ENCODE peak calls at places on chromosomes 4 and X, in five cellular contexts. Q, E, N, A and M are unnamed samples. For H3K4me1, the result is how much of the 10 kb centered on the place peaks cover.

GRCh38 chr4:2962099-2962455 is 1.1 kb downstream of the NOP14 start:
- DNase-seq in Q (peak), E (peak), N (no peak), A (no peak), M (no peak)

GRCh38 chr4:185467991-185468390 is 3.5 kb downstream of the CCDC110 start:
- DNase-seq in Q (no peak), E (no peak), N (no peak), A (no peak), M (no peak)

GRCh38 chr4:67030636-67031035 is 514.7 kb downstream of the CENPC start:
- DNase-seq in Q (no peak), E (no peak), N (peak), A (peak), M (no peak)

GRCh38 chr4:164946810-164947209 is 30.6 kb downstream of the TRIM61 start:
- DNase-seq in Q (no peak), E (no peak), N (no peak), A (no peak), M (no peak)

GRCh38 chr4:19030536-19030935 is 1009.0 kb upstream of the LCORL start:
- DNase-seq in Q (no peak), E (no peak), N (peak), A (no peak), M (no peak)

GRCh38 chr4:6567218-6567617 is 7.8 kb upstream of the MAN2B2 start:
- DNase-seq in Q (no peak), E (no peak), N (no peak), A (no peak), M (no peak)

GRCh38 chr4:152045781-152046571 is 285.2 kb upstream of the GATB start:
- DNase-seq in Q (peak), E (no peak), N (peak), A (no peak), M (no peak)

GRCh38 chr4:129455462-129455861 is 359.5 kb downstream of the C4orf33 start:
- DNase-seq in Q (no peak), E (no peak), N (no peak), A (no peak), M (no peak)

GRCh38 chr4:57055873-57056272 is 54.3 kb downstream of the IGFBP7 start:
- DNase-seq in Q (no peak), E (no peak), N (no peak), A (no peak), M (peak)

GRCh38 chr4:2685541-2685940 is 70.6 kb downstream of the TNIP2 start:
- DNase-seq in Q (no peak), E (no peak), N (peak), A (no peak), M (no peak)

GRCh38 chr4:95540227-95540626 is 8.5 kb downstream of the UNC5C start:
- DNase-seq in Q (no peak), E (no peak), N (no peak), A (peak), M (no peak)

GRCh38 chrX:132957211-132958085 is 981 bp downstream of the HS6ST2 start:
- DNase-seq in Q (peak), E (no peak), N (peak), A (no peak), M (no peak)

GRCh38 chr4:4752576-4753401 is 106.7 kb upstream of the MSX1 start:
- DNase-seq in Q (no peak), E (no peak), N (no peak), A (no peak), M (no peak)

GRCh38 chrX:101097546-101098453 is at the start of gene CENPI:
- DNase-seq in Q (peak), E (peak), N (peak), A (peak), M (peak)

GRCh38 chr4:31156221-31156620 is 436.1 kb downstream of the PCDH7 start:
- DNase-seq in Q (no peak), E (no peak), N (no peak), A (no peak), M (no peak)

GRCh38 chr4:164930647-164931046 is 46.8 kb downstream of the TRIM61 start:
- DNase-seq in Q (no peak), E (no peak), N (no peak), A (no peak), M (no peak)

GRCh38 chr4:166162327-166162726 is 289.3 kb downstream of the TLL1 start:
- DNase-seq in Q (no peak), E (no peak), N (no peak), A (no peak), M (no peak)

GRCh38 chr4:123110147-123110546 is 187.8 kb upstream of the NUDT6 start:
- DNase-seq in Q (no peak), E (no peak), N (no peak), A (no peak), M (no peak)

GRCh38 chrX:71870337-71871098 is 40.1 kb upstream of the NHSL2 start:
- DNase-seq in Q (no peak), E (peak), N (peak), A (peak), M (no peak)

GRCh38 chrX:68807818-68808217 is 21.0 kb upstream of the EFNB1 start:
- DNase-seq in Q (peak), E (no peak), N (no peak), A (no peak), M (no peak)

GRCh38 chr4:147924604-147925412 is 192.9 kb downstream of the ARHGAP10 start:
- DNase-seq in Q (peak), E (no peak), N (no peak), A (no peak), M (no peak)

GRCh38 chrX:43176686-43177085 is 398.7 kb upstream of the PPP1R2C start:
- DNase-seq in Q (no peak), E (no peak), N (no peak), A (peak), M (no peak)

GRCh38 chrX:142204522-142205433 is at the start of gene MAGEC2:
- DNase-seq in Q (no peak), E (no peak), N (no peak), A (no peak), M (no peak)

GRCh38 chr4:4480205-4480604 is 61.6 kb downstream of the STX18 start:
- DNase-seq in Q (no peak), E (no peak), N (no peak), A (no peak), M (no peak)

GRCh38 chr4:94399721-94400120 is 52.0 kb upstream of the PDLIM5 start:
- DNase-seq in Q (no peak), E (no peak), N (no peak), A (no peak), M (no peak)

GRCh38 chr4:80202784-80203553 is 5.7 kb downstream of the PRDM8 start:
- DNase-seq in Q (peak), E (no peak), N (no peak), A (no peak), M (no peak)

GRCh38 chr4:15344041-15344440 is 83.8 kb upstream of the C1QTNF7 start:
- DNase-seq in Q (no peak), E (no peak), N (peak), A (peak), M (no peak)

GRCh38 chr4:184052616-184053015 is 147.5 kb downstream of the STOX2 start:
- DNase-seq in Q (no peak), E (no peak), N (no peak), A (no peak), M (no peak)

GRCh38 chr4:61201562-61202099 is 1.5 kb downstream of the ADGRL3 start:
- DNase-seq in Q (no peak), E (no peak), N (no peak), A (peak), M (no peak)

GRCh38 chrX:70979136-70979762 is 48.4 kb upstream of the SLC7A3 start:
- DNase-seq in Q (no peak), E (no peak), N (peak), A (peak), M (no peak)

GRCh38 chrX:103215037-103215767 is at the start of gene BEX4:
- DNase-seq in Q (peak), E (no peak), N (peak), A (peak), M (peak)

GRCh38 chrX:76434103-76434741 is 6.7 kb downstream of the MAGEE1 start:
- DNase-seq in Q (no peak), E (no peak), N (no peak), A (no peak), M (no peak)

GRCh38 chr4:10106421-10107039 is 10.1 kb downstream of the WDR1 start:
- DNase-seq in Q (peak), E (no peak), N (peak), A (peak), M (peak)

GRCh38 chrX:19758536-19758935 is 128.9 kb downstream of the SH3KBP1 start:
- DNase-seq in Q (no peak), E (peak), N (peak), A (no peak), M (no peak)

GRCh38 chrX:38124000-38124399 is 96.7 kb downstream of the SRPX start:
- DNase-seq in Q (no peak), E (no peak), N (no peak), A (no peak), M (no peak)

GRCh38 chr4:173651651-173652282 is 121.7 kb upstream of the HAND2 start:
- DNase-seq in Q (no peak), E (no peak), N (no peak), A (no peak), M (no peak)

GRCh38 chr4:40209401-40209800 is 12.6 kb downstream of the RHOH start:
- DNase-seq in Q (no peak), E (no peak), N (no peak), A (no peak), M (no peak)
- H3K4me1 ChIP-seq in Q (under half), E (half or more), N (under half), A (under half), M (under half)

DNA sequence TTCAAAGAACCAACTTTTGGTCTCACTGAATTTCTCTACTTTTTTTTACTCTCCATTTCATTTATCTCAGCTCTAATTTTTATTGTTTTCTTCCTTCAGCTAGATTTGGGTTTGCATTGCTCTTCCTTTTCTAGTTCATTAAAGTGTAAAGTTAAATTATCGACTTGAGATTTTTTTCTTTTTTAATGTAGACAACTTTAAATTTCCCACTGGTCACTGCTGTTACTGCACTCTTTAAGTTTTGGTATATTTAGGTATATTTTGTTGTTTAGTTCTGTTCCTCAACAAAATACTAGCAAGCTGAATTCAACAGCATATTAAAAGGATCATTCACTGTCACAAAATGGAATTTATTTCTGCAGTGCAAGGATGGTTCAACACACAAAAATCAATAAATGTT is 572.0 kb upstream of the DIAPH2 start:
- DNase-seq in Q (no peak), E (no peak), N (no peak), A (no peak), M (no peak)
- TF ChIP-seq CTCF in Q (no peak), E (no peak), N (no peak), A (no peak), M (no peak)

GRCh38 chr4:38914859-38915258 is 47.3 kb downstream of the FAM114A1 start:
- DNase-seq in Q (no peak), E (peak), N (no peak), A (no peak), M (no peak)
- H3K4me3 ChIP-seq in Q (no peak), E (no peak), N (no peak), A (no peak), M (no peak)

DNA sequence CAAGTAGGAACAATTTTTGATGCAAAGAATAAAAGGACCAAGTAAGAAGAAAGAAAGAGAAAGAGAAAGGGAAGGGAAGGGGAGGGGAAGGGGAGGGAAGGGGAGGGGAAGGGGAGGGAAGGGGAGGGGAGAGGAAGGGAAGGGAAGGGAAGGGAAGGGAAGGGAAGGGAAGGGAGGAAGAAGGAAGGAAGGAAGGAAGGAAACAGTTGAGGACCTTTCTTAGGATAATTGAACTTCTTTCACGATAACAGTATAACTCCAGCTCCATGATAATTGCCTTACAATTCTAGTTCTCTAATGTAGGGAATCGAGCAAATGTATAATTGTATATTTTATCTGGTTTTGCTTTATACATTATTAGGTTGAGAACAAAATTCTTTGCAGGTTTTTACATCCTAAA is 556.2 kb upstream of the PCDH10 start:
- DNase-seq in Q (no peak), E (no peak), N (no peak), A (no peak), M (no peak)
- H3K4me1 ChIP-seq in Q (under half), E (under half), N (under half), A (under half), M (under half)

GRCh38 chrX:13658602-13659001 is 5.7 kb downstream of the TCEANC start:
- DNase-seq in Q (no peak), E (peak), N (no peak), A (peak), M (no peak)
- TF ChIP-seq CTCF in Q (peak), E (peak), N (peak), A (peak), M (peak)

GRCh38 chrX:2401201-2401589 is 99.6 kb downstream of the DHRSX start:
- DNase-seq in Q (no peak), E (no peak), N (peak), A (peak), M (no peak)
- H3K4me3 ChIP-seq in Q (no peak), E (no peak), N (peak), A (no peak), M (no peak)

DNA sequence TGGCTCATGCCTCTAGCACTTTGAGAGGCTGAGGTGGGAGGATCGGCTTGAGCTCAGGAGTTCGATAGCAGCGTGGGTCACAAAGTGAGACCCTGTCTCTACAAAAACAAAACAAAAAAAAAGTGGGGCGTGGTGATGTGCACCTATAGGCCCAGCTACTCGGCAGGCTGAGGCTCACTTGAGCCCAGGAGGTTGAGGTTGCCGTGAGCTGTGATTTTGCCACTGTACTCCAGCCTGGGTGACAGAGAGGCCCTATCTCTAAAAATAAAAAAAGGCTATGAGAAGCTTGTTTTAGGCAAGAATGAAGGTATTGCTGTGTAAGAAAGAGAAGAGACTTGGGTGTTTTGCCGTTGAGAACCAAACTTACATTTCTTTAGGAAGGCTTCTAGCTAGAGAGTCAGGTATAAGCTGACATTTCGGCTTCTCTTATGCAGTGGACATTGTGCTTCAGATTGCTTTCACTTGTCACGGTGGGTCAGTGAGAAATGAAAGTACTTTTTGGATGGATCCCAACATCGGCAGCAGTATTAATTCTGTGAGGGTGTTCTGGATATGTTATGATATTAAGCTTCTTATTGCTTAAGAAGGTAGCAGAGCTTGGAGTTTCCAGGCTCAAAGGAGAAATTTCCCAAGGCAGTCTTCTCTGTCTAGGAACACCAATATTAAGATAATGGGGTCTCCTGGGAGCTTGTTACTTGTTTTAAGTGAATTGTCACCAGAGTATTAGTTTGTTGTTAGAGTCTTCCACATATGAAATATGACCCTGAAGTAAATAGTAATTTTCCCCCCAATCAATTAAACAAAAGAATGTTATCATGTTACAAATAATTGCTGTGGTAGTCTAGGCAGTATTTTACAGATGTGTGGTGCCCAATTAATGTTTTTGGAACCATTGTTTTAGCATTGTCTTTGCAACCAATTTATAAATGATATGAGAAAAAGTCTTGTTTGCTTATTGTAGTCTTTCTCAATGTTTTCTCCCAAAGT is 17.6 kb downstream of the TMEM131L start:
- DNase-seq in Q (no peak), E (no peak), N (no peak), A (no peak), M (no peak)
- H3K4me1 ChIP-seq in Q (under half), E (half or more), N (under half), A (under half), M (half or more)